ENCODE peak calls at places on chromosomes 2 and 18, in eight cellular contexts. One of them, this sample, is unnamed.

GRCh38 chr2:107313316-107313715 is 427.3 kb upstream of the ST6GAL2 start:
- DNase-seq in WTC11: no peak
- DNase-seq in HCT116: no peak
- DNase-seq in 8988T: no peak
- DNase-seq in AG10803: no peak
- DNase-seq in stimulated activated CD8-positive, alpha-beta memory T cell treated with anti-CD3 and anti-CD28 coated beads, Interleukin-2, amount 100 ng/mL, for 1 hour: no peak
- DNase-seq in NCI-H2081: no peak
- DNase-seq in HS-27A: no peak
- DNase-seq in this sample: no peak

GRCh38 chr2:213353419-213353818 is 69.2 kb downstream of the SPAG16 start:
- DNase-seq in WTC11: no peak
- DNase-seq in HCT116: no peak
- DNase-seq in 8988T: no peak
- DNase-seq in AG10803: no peak
- DNase-seq in stimulated activated CD8-positive, alpha-beta memory T cell treated with anti-CD3 and anti-CD28 coated beads, Interleukin-2, amount 100 ng/mL, for 1 hour: no peak
- DNase-seq in NCI-H2081: no peak
- DNase-seq in HS-27A: no peak
- DNase-seq in this sample: no peak

GRCh38 chr18:36903215-36903928 is 74.4 kb downstream of the KIAA1328 start:
- DNase-seq in WTC11: no peak
- DNase-seq in HCT116: no peak
- DNase-seq in 8988T: no peak
- DNase-seq in AG10803: peak
- DNase-seq in stimulated activated CD8-positive, alpha-beta memory T cell treated with anti-CD3 and anti-CD28 coated beads, Interleukin-2, amount 100 ng/mL, for 1 hour: no peak
- DNase-seq in NCI-H2081: no peak
- DNase-seq in HS-27A: no peak
- DNase-seq in this sample: no peak

GRCh38 chr18:55141318-55141717 is 182.1 kb upstream of the CCDC68 start:
- DNase-seq in WTC11: no peak
- DNase-seq in HCT116: no peak
- DNase-seq in 8988T: no peak
- DNase-seq in AG10803: no peak
- DNase-seq in stimulated activated CD8-positive, alpha-beta memory T cell treated with anti-CD3 and anti-CD28 coated beads, Interleukin-2, amount 100 ng/mL, for 1 hour: no peak
- DNase-seq in NCI-H2081: no peak
- DNase-seq in HS-27A: no peak
- DNase-seq in this sample: no peak

GRCh38 chr18:51098082-51098481 is 68.1 kb downstream of the SMAD4 start:
- DNase-seq in WTC11: no peak
- DNase-seq in HCT116: no peak
- DNase-seq in 8988T: no peak
- DNase-seq in AG10803: no peak
- DNase-seq in stimulated activated CD8-positive, alpha-beta memory T cell treated with anti-CD3 and anti-CD28 coated beads, Interleukin-2, amount 100 ng/mL, for 1 hour: no peak
- DNase-seq in NCI-H2081: no peak
- DNase-seq in HS-27A: no peak
- DNase-seq in this sample: no peak

GRCh38 chr2:55616509-55617159 is 788 bp downstream of the PPP4R3B start:
- DNase-seq in WTC11: no peak
- DNase-seq in HCT116: no peak
- DNase-seq in 8988T: no peak
- DNase-seq in AG10803: peak
- DNase-seq in stimulated activated CD8-positive, alpha-beta memory T cell treated with anti-CD3 and anti-CD28 coated beads, Interleukin-2, amount 100 ng/mL, for 1 hour: no peak
- DNase-seq in NCI-H2081: peak
- DNase-seq in HS-27A: peak
- DNase-seq in this sample: peak

GRCh38 chr2:215664847-215665525 is 229.1 kb upstream of the FN1 start:
- DNase-seq in WTC11: no peak
- DNase-seq in HCT116: peak
- DNase-seq in 8988T: peak
- DNase-seq in AG10803: peak
- DNase-seq in stimulated activated CD8-positive, alpha-beta memory T cell treated with anti-CD3 and anti-CD28 coated beads, Interleukin-2, amount 100 ng/mL, for 1 hour: no peak
- DNase-seq in NCI-H2081: no peak
- DNase-seq in HS-27A: peak
- DNase-seq in this sample: peak

GRCh38 chr2:196268538-196269338 is 97.4 kb upstream of the STK17B start:
- DNase-seq in WTC11: no peak
- DNase-seq in HCT116: no peak
- DNase-seq in 8988T: no peak
- DNase-seq in AG10803: no peak
- DNase-seq in stimulated activated CD8-positive, alpha-beta memory T cell treated with anti-CD3 and anti-CD28 coated beads, Interleukin-2, amount 100 ng/mL, for 1 hour: no peak
- DNase-seq in NCI-H2081: no peak
- DNase-seq in HS-27A: no peak
- DNase-seq in this sample: no peak

GRCh38 chr2:217555075-217555876 is 447.5 kb downstream of the TNS1 start:
- DNase-seq in WTC11: peak
- DNase-seq in HCT116: no peak
- DNase-seq in 8988T: no peak
- DNase-seq in AG10803: peak
- DNase-seq in stimulated activated CD8-positive, alpha-beta memory T cell treated with anti-CD3 and anti-CD28 coated beads, Interleukin-2, amount 100 ng/mL, for 1 hour: no peak
- DNase-seq in NCI-H2081: no peak
- DNase-seq in HS-27A: no peak
- DNase-seq in this sample: no peak

This sample was measured in T-helper 2 cell treated with Interferon-gamma antibody and Interleukin-4, amounts not matched to agents 5 μg/mL and 100 μg/mL, for 36 hours.